ENCODE peak calls at places on chromosomes 4 and X, in five cellular contexts. V, R, X, O and C are unnamed samples.

GRCh38 chrX:63686878-63687714 is 97.9 kb downstream of the ARHGEF9 start:
- DNase-seq in O (no peak), X (peak), V (no peak), R (no peak), C (no peak)

GRCh38 chrX:140712413-140713173 is 3.0 kb downstream of the LINC00632 start:
- DNase-seq in V (peak), O (peak), R (peak), X (peak), C (peak)

GRCh38 chr4:8171941-8172924 is 13.6 kb upstream of the ABLIM2 start:
- DNase-seq in R (no peak), V (no peak), X (no peak), O (no peak), C (peak)

GRCh38 chrX:12563121-12563520 is 228.1 kb upstream of the PRPS2 start:
- DNase-seq in X (no peak), O (no peak), R (no peak), V (no peak), C (no peak)

GRCh38 chr4:51835854-51836253 is 7.1 kb upstream of the DCUN1D4 start:
- DNase-seq in R (no peak), V (no peak), X (no peak), O (no peak), C (no peak)

GRCh38 chr4:17577660-17578481 is 873 bp downstream of the LAP3 start:
- DNase-seq in V (peak), R (peak), O (peak), X (no peak), C (no peak)

GRCh38 chr4:173301518-173302201 is 32.5 kb downstream of the HMGB2 start:
- DNase-seq in R (no peak), V (no peak), X (peak), O (no peak), C (no peak)

GRCh38 chr4:142743071-142743825 is 102.9 kb downstream of the INPP4B start:
- DNase-seq in V (no peak), R (no peak), X (no peak), O (no peak), C (no peak)

GRCh38 chr4:5638316-5638715 is 70.0 kb downstream of the EVC2 start:
- DNase-seq in V (no peak), X (peak), O (no peak), R (no peak), C (no peak)

GRCh38 chr4:20944961-20945360 is 244.7 kb downstream of the PACRGL start:
- DNase-seq in X (no peak), V (no peak), R (no peak), O (no peak), C (no peak)

GRCh38 chr4:57064811-57065711 is 45.1 kb downstream of the IGFBP7 start:
- DNase-seq in O (peak), X (peak), R (peak), V (peak), C (no peak)

DNA sequence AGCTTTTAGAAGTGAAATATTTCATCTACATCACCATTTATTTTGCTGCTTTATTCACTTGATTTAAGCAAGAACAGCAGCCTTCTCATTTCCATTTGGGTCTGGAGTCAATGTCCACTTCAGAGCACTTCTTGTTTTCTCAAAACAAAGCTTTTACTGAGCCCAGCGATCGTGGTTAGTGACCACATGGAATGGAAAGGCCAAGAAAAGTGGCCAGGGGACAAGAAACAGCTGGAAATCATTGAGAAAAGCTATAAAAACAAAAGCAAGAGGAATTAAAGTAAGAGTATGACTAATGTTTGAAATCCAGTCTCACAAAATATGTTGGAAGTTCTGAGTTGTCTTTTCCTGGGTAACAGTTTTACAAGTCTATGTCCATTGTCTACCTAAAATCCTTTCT is 328.4 kb upstream of the INTU start:
- DNase-seq in X (no peak), O (no peak), V (no peak), R (no peak), C (no peak)
- H3K4me3 ChIP-seq in X (no peak), O (no peak), V (no peak), R (no peak), C (no peak)

DNA sequence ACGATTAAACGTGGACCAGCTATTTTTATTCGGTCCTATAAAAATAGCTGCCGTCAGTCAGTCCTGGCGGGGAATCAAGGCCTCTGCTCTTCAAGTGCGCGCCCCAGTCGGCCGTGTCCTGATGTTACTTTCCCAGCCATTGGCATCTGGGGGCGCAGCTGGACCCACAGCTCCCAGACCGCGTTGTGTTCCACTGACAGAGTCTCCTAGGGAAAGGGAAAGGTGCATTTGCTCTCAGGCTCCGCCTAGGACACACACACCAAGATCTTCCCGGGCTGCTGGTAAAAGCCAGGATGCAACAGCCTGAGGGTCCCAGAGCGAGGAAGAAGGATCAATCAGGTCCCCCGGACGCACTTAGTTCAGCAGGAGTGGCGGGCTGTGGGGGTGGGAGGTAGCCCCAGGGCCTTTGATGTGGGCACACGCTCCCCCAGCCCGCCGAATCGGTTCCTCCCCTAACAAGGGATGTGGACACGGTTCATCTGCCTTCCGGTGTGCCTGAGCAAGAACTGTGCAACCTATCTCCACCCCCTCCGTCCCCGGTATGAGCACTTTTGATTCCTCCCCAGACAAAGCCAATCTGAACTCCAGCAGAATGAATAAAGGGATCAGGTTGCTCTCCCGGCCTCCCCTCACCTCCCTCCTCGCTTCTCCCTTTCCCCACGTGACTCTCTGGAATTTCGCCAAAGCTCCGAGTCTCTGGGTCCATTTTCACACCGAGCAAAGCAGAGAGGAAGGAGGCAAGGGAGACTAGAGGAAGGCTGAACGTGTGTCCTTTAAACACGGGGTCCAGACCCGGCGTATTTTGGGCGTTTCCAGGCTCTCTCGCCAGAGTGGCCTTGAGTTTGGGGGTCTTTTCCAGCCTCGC is 626 bp upstream of the FRAS1 start:
- DNase-seq in X (peak), V (peak), R (peak), O (peak), C (peak)
- TF ChIP-seq EP300 in X (no peak), V (no peak), R (no peak), O (no peak), C (no peak)

GRCh38 chr4:6694177-6694901 is 661 bp downstream of the S100P start:
- DNase-seq in X (no peak), V (no peak), R (no peak), O (no peak), C (peak)
- H3K4me3 ChIP-seq in X (peak), V (peak), R (no peak), O (no peak), C (peak)

GRCh38 chrX:133511041-133511440 is 95.8 kb upstream of the GPC4 start:
- DNase-seq in O (no peak), X (no peak), V (no peak), R (no peak), C (no peak)
- TF ChIP-seq EP300 in O (no peak), X (no peak), V (no peak), R (no peak), C (no peak)